ENCODE peak calls at places on chromosomes 11 and 22, in six cellular contexts. D is tibial nerve; G is fibroblast of lung; C is fibroblast of the aortic adventitia; H is CD8-positive, alpha-beta T cell; S is lower lobe of right lung. M is an unnamed sample.

GRCh38 chr11:76721755-76722677 is 51.5 kb upstream of the LRRC32 start:
- DNase-seq in D (peak; percentile 82), G (peak; percentile 60), C (peak; percentile 83), H (peak; percentile 74), S (peak; percentile 88), M (peak; percentile 68)

GRCh38 chr11:71488086-71488967 is 35.3 kb downstream of the NADSYN1 start:
- DNase-seq in D (no peak), G (peak; percentile 66), C (peak; percentile 1), H (no peak), S (no peak), M (no peak)

GRCh38 chr22:37672920-37673453 is 2.4 kb upstream of the LGALS1 start:
- DNase-seq in D (no peak), G (no peak), C (no peak), H (no peak), S (no peak), M (no peak)

GRCh38 chr11:64687204-64687603 is 35.8 kb downstream of the NRXN2 start:
- DNase-seq in D (peak; percentile 31), G (no peak), C (no peak), H (no peak), S (no peak), M (no peak)

GRCh38 chr22:31870890-31871289 is 73.4 kb upstream of the YWHAH start:
- DNase-seq in D (no peak), G (peak; percentile 71), C (no peak), H (no peak), S (no peak), M (no peak)

GRCh38 chr22:42412744-42413220 is 19.4 kb downstream of the NFAM1 start:
- DNase-seq in D (no peak), G (no peak), C (no peak), H (no peak), S (no peak), M (no peak)

GRCh38 chr11:79794484-79795393 is 353.9 kb upstream of the TENM4 start:
- DNase-seq in D (no peak), G (no peak), C (no peak), H (no peak), S (no peak), M (no peak)

GRCh38 chr11:59615132-59615636 is 390 bp downstream of the OSBP start:
- DNase-seq in D (peak; percentile 13), G (peak; percentile 7), C (no peak), H (peak; percentile 74), S (peak; percentile 83), M (no peak)

GRCh38 chr22:50520826-50521453 is 4.5 kb downstream of the SCO2 start:
- DNase-seq in D (no peak), G (no peak), C (no peak), H (no peak), S (no peak), M (no peak)

GRCh38 chr22:16783930-16784354 is 41.3 kb downstream of the XKR3 start:
- DNase-seq in D (no peak), G (no peak), C (no peak), H (no peak), S (no peak), M (no peak)

GRCh38 chr11:93529707-93530467 is 13.3 kb downstream of the SMCO4 start:
- DNase-seq in D (no peak), G (peak; percentile 75), C (no peak), H (no peak), S (peak; percentile 66), M (no peak)

GRCh38 chr11:104260456-104260855 is 96.5 kb upstream of the PDGFD start:
- DNase-seq in D (no peak), G (no peak), C (no peak), H (no peak), S (no peak), M (no peak)

GRCh38 chr11:46293616-46294015 is 16.2 kb downstream of the CREB3L1 start:
- DNase-seq in D (no peak), G (peak; percentile 99), C (peak; percentile 89), H (no peak), S (no peak), M (no peak)

GRCh38 chr11:44624761-44625221 is 59.3 kb downstream of the CD82 start:
- DNase-seq in D (no peak), G (no peak), C (no peak), H (peak; percentile 1), S (no peak), M (no peak)

GRCh38 chr11:133966924-133967598 is 10.3 kb upstream of the IGSF9B start:
- DNase-seq in D (no peak), G (no peak), C (no peak), H (peak; percentile 80), S (no peak), M (no peak)

GRCh38 chr11:10701982-10702381 is 8.4 kb upstream of the IRAG1 start:
- DNase-seq in D (no peak), G (peak; percentile 34), C (peak; percentile 57), H (no peak), S (no peak), M (no peak)

GRCh38 chr22:28902490-28902889 is 19.1 kb downstream of the ZNRF3 start:
- DNase-seq in D (no peak), G (no peak), C (no peak), H (no peak), S (no peak), M (no peak)

GRCh38 chr11:37511425-37511933 is 913.4 kb upstream of the RAG2 start:
- DNase-seq in D (no peak), G (peak; percentile 86), C (peak; percentile 95), H (no peak), S (no peak), M (no peak)

GRCh38 chr11:120318906-120319305 is 6.2 kb upstream of the TLCD5 start:
- DNase-seq in D (no peak), G (no peak), C (no peak), H (no peak), S (no peak), M (no peak)

GRCh38 chr11:30196400-30197206 is 34.2 kb upstream of the FSHB start:
- DNase-seq in D (peak; percentile 25), G (peak; percentile 20), C (peak; percentile 44), H (peak; percentile 24), S (peak; percentile 52), M (peak; percentile 21)

GRCh38 chr11:77819921-77820564 is 479 bp downstream of the RSF1 start:
- DNase-seq in D (no peak), G (peak; percentile 51), C (peak; percentile 18), H (peak; percentile 18), S (peak; percentile 66), M (peak; percentile 45)

GRCh38 chr11:122180435-122180834 is 64.4 kb upstream of the BLID start:
- DNase-seq in D (no peak), G (peak; percentile 98), C (peak; percentile 97), H (no peak), S (no peak), M (no peak)

GRCh38 chr11:111429066-111429506 is 50.0 kb upstream of the POU2AF1 start:
- DNase-seq in D (peak; percentile 65), G (no peak), C (peak; percentile 84), H (peak; percentile 47), S (no peak), M (no peak)

GRCh38 chr11:27201454-27202302 is 161.1 kb downstream of the BBOX1 start:
- DNase-seq in D (peak; percentile 79), G (peak; percentile 88), C (peak; percentile 74), H (no peak), S (peak; percentile 63), M (no peak)

GRCh38 chr22:46780453-46780852 is 18.0 kb downstream of the TBC1D22A start:
- DNase-seq in D (no peak), G (no peak), C (no peak), H (no peak), S (no peak), M (no peak)

DNA sequence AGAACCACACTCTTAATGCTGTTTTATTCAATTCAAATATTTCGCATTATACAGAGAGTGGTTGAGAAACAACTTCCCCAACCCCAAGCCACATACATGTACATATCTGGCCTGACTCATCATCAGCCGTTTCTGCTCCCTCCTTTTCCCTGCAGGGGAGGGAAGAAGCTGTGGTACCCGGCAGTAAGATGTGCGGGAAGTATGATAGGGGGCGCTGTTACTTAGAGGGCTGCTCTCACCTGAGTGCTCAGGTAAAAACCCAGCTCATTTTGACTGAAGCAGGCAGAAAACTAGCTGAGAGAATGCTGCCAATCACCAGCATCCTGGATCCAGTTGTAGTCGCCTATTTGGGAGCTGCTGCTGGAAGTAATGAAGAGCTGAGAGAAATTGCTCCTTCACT is 85.6 kb downstream of the NELL1 start:
- DNase-seq in D (no peak), G (no peak), C (no peak), H (no peak), S (no peak), M (no peak)
- TF ChIP-seq CTCF in D (no peak), G (no peak), C (no peak), H (no peak), S (no peak), M (no peak)

DNA sequence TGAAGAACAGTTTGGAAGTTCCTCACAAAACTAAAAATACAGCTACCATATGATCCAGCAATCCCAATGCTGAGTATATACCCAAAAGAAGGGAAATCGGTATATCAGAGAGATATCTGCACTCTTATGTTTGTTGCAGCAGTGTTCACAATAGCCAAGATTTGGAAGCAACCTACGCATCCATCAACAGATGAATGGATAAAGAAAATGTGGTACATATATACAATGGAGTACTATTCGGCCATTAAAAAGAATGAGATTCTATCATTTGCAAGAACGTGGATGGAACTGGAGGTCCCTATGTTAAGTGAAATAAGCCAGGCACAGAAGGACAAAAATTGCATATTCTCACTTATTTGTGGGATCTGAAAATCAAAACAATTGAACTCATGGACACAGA is 46.5 kb downstream of the XRRA1 start:
- DNase-seq in D (no peak), G (no peak), C (no peak), H (no peak), S (no peak), M (no peak)
- TF ChIP-seq CTCF in D (no peak), G (no peak), C (no peak), H (no peak), S (no peak), M (no peak)

GRCh38 chr22:21726650-21727049 is 8.9 kb downstream of the YPEL1 start:
- DNase-seq in D (no peak), G (no peak), C (no peak), H (peak; percentile 30), S (no peak), M (peak; percentile 49)
- TF ChIP-seq CTCF in D (no peak), G (no peak), C (no peak), H (peak; percentile 46), S (no peak), M (peak; percentile 56)

GRCh38 chr11:16357776-16358175 is 1.4 kb upstream of the SOX6 start:
- DNase-seq in D (no peak), G (no peak), C (no peak), H (no peak), S (no peak), M (no peak)
- TF ChIP-seq CTCF in D (no peak), G (no peak), C (no peak), H (no peak), S (no peak), M (no peak)

DNA sequence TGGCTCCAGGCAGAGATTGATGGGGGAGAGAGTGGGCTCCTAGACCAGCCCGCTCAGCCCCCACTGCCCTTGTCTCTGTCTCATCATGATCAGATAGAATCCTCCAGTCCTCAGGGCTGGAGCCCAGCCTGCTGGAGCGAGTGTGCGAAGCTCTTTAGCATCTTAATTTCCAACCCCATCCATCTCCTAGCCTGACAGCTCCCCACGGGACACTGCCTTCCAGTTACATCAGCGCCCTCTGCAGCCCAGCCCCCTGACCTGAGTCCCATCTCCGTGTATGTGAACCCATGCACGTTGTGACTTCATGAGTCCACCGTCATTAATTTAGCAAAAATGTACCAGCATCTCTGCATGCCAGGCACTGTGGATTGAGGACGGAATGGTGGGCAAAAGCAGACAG is 2.1 kb downstream of the P2RX3 start:
- DNase-seq in D (no peak), G (peak; percentile 26), C (no peak), H (no peak), S (no peak), M (no peak)
- TF ChIP-seq CTCF in D (no peak), G (peak; percentile 24), C (no peak), H (no peak), S (no peak), M (no peak)

M was measured in natural killer cell.